ENCODE peak calls at places on chromosomes 2 and 18, in eight cellular contexts. K, G, L, W, N, D, T and I are unnamed samples.

GRCh38 chr2:239834143-239834542 is 191.0 kb downstream of the NDUFA10 start:
- DNase-seq in K (no peak), G (no peak), L (no peak), W (no peak), N (no peak), D (no peak), T (no peak), I (no peak)

GRCh38 chr2:170013802-170014551 is 164.0 kb upstream of the MYO3B start:
- DNase-seq in K (no peak), G (peak), L (no peak), W (no peak), N (no peak), D (no peak), T (no peak), I (no peak)

GRCh38 chr18:34444622-34445021 is 219.9 kb upstream of the NOL4 start:
- DNase-seq in K (no peak), G (no peak), L (no peak), W (no peak), N (no peak), D (no peak), T (no peak), I (no peak)

GRCh38 chr2:155223781-155224406 is 525.4 kb downstream of the KCNJ3 start:
- DNase-seq in K (no peak), G (no peak), L (no peak), W (peak), N (peak), D (no peak), T (no peak), I (no peak)

GRCh38 chr2:83764447-83765005 is 694.6 kb downstream of the SUCLG1 start:
- DNase-seq in K (no peak), G (no peak), L (no peak), W (no peak), N (no peak), D (no peak), T (no peak), I (peak)

GRCh38 chr2:132577693-132578092 is 92.3 kb downstream of the LYPD1 start:
- DNase-seq in K (no peak), G (no peak), L (no peak), W (no peak), N (no peak), D (no peak), T (no peak), I (no peak)

GRCh38 chr2:187842978-187843847 is 289.0 kb upstream of the TFPI start:
- DNase-seq in K (no peak), G (peak), L (no peak), W (peak), N (peak), D (no peak), T (no peak), I (no peak)

GRCh38 chr18:27120246-27120645 is 64.9 kb downstream of the CHST9 start:
- DNase-seq in K (no peak), G (no peak), L (no peak), W (no peak), N (no peak), D (no peak), T (no peak), I (no peak)

GRCh38 chr2:127479219-127479825 is 47.0 kb downstream of the IWS1 start:
- DNase-seq in K (no peak), G (peak), L (no peak), W (peak), N (peak), D (no peak), T (no peak), I (no peak)

GRCh38 chr2:1553671-1554295 is 140.5 kb downstream of the TPO start:
- DNase-seq in K (no peak), G (no peak), L (no peak), W (peak), N (no peak), D (no peak), T (no peak), I (no peak)

GRCh38 chr2:47890711-47891368 is 15.5 kb downstream of the FBXO11 start:
- DNase-seq in K (no peak), G (no peak), L (no peak), W (no peak), N (no peak), D (no peak), T (no peak), I (no peak)

GRCh38 chr2:14745288-14746076 is 113.0 kb downstream of the LRATD1 start:
- DNase-seq in K (no peak), G (no peak), L (peak), W (no peak), N (no peak), D (no peak), T (no peak), I (no peak)

DNA sequence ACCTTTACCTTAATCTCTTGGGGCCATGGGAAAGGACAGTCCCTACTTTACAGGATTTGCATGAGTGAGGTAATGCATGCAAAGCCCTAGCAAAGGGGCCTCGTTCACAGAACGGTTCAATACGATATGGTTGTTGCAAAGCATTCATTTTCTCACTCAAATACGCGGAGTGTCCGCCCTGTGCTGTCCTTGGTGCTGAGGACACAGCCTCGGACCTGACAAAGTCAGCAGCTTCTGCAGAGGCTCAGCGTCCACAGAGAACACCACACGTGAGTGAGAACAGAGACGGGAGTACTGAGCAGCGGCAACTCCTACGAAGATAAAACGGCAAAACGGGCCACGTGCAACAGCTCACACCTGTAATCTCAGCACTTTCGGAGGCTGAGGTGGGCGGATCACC is 125.6 kb downstream of the EIPR1 start:
- DNase-seq in K (no peak), G (no peak), L (no peak), W (no peak), N (no peak), D (no peak), T (no peak), I (no peak)
- TF ChIP-seq EP300 in K (no peak), G (no peak), L (no peak), W (no peak), N (no peak), D (no peak), T (no peak), I (no peak)

DNA sequence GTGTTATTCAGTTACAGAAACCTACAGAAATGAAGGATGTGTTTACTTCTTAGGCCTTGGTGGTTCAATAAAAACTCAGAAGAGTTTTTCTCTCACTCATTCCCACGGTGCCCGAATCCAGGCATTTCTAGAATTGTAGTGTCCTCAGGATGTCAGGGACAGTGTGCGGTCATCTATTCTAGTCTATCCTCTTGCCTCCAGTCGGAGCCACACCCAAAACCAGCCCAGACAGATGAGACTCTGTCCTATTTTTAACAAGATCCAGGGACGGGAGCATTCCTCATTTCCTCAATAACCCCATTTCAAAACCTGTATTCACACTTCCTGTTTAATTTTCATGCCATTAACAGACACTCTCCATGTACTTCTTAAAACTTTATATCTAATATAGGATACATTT is 11.6 kb upstream of the RBMS1 start:
- DNase-seq in K (no peak), G (no peak), L (no peak), W (no peak), N (no peak), D (no peak), T (no peak), I (no peak)
- TF ChIP-seq EP300 in K (no peak), G (no peak), L (no peak), W (no peak), N (no peak), D (no peak), T (no peak), I (no peak)

GRCh38 chr2:177165731-177166711 is 46.6 kb upstream of the HNRNPA3 start:
- DNase-seq in K (no peak), G (no peak), L (no peak), W (peak), N (peak), D (no peak), T (no peak), I (peak)

GRCh38 chr2:177164584-177165052 is 48.0 kb upstream of the HNRNPA3 start:
- DNase-seq in K (peak), G (peak), L (peak), W (peak), N (peak), D (peak), T (peak), I (peak)

GRCh38 chr2:177165103-177165583 is 47.5 kb upstream of the HNRNPA3 start:
- DNase-seq in K (peak), G (no peak), L (no peak), W (peak), N (no peak), D (no peak), T (no peak), I (peak)

GRCh38 chr2:177164131-177164530 is 48.5 kb upstream of the HNRNPA3 start:
- DNase-seq in K (no peak), G (no peak), L (no peak), W (no peak), N (no peak), D (no peak), T (no peak), I (no peak)

GRCh38 chr2:177161741-177162440 is 50.7 kb upstream of the HNRNPA3 start:
- DNase-seq in K (no peak), G (peak), L (no peak), W (peak), N (no peak), D (no peak), T (no peak), I (no peak)
- TF ChIP-seq EP300 in K (no peak), G (no peak), L (no peak), W (no peak), N (no peak), D (no peak), T (no peak), I (no peak)

GRCh38 chr2:237327191-237327590 is 86.8 kb downstream of the COL6A3 start:
- DNase-seq in K (no peak), G (no peak), L (no peak), W (no peak), N (no peak), D (no peak), T (no peak), I (no peak)

GRCh38 chr2:237323656-237324055 is 90.3 kb downstream of the COL6A3 start:
- DNase-seq in K (no peak), G (no peak), L (no peak), W (no peak), N (no peak), D (no peak), T (no peak), I (no peak)

GRCh38 chr2:237326250-237327171 is 87.5 kb downstream of the COL6A3 start:
- DNase-seq in K (peak), G (no peak), L (no peak), W (no peak), N (no peak), D (no peak), T (no peak), I (no peak)

GRCh38 chr2:237322564-237322963 is 91.4 kb downstream of the COL6A3 start:
- DNase-seq in K (no peak), G (no peak), L (no peak), W (peak), N (peak), D (peak), T (no peak), I (no peak)

DNA sequence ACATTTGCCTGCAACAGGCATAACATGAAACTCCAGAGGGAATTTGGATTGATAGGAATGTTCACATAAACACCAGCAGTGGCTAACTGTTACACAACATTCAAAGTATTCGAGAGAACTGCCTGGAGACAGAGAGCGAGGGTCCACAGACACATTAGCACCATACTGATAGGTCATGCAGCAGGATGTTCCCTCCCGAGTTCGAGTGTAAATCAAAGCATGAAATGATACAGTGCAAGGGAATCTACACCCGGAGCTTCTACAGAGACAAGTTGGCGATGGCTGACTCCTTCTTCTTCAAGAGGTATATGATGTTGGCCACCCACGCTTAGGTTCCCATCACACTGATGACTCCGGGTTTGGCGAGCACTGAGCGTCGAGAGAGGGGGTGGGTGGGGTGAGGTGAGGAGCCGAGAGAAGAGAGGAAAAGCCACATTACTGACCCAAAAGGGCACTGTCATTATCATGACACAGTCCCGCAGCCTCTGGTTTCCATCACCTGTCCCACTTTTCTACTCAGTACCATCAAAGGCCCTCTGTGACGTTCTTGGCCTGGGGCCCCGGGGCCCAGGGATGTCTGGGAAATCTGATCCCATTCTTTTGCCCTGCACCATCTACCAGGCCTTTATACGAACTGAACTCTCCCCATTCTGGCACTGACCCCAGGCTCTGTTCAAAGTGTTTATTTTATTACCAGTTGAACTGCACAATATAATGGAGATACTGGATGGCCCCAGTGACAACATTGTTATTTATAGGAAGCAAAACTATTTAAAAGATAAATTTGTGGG is 89.3 kb downstream of the COL6A3 start:
- DNase-seq in K (peak), G (no peak), L (no peak), W (no peak), N (no peak), D (no peak), T (no peak), I (peak)
- TF ChIP-seq EP300 in K (peak), G (no peak), L (no peak), W (no peak), N (no peak), D (no peak), T (no peak), I (peak)